ENCODE peak calls at places on chromosomes 5 and 9, in eight cellular contexts. S, H, A, K, I, P, E and J are unnamed samples.
A peak's percentile ranks its signal among the peaks of the same experiment; 100 is the strongest.

GRCh38 chr9:123235448-123235847 is 32.9 kb downstream of the STRBP start:
- DNase-seq in S (no peak), H (no peak), A (no peak), K (no peak), I (peak; percentile 51), P (no peak), E (no peak), J (no peak)

GRCh38 chr5:149839761-149840160 is 104.8 kb downstream of the PDE6A start:
- DNase-seq in S (no peak), H (peak; percentile 16), A (no peak), K (peak; percentile 56), I (no peak), P (no peak), E (no peak), J (no peak)

GRCh38 chr9:134474656-134475050 is 148.4 kb downstream of the RXRA start:
- DNase-seq in S (no peak), H (no peak), A (no peak), K (no peak), I (no peak), P (no peak), E (no peak), J (no peak)

GRCh38 chr9:130246126-130246525 is 19.4 kb upstream of the HMCN2 start:
- DNase-seq in S (no peak), H (no peak), A (no peak), K (no peak), I (no peak), P (no peak), E (no peak), J (no peak)

GRCh38 chr9:120043448-120043847 is 536.5 kb downstream of the CDK5RAP2 start:
- DNase-seq in S (no peak), H (peak; percentile 11), A (no peak), K (no peak), I (no peak), P (no peak), E (no peak), J (no peak)

GRCh38 chr9:68552700-68553099 is 12.0 kb upstream of the TMEM252 start:
- DNase-seq in S (no peak), H (peak; percentile 16), A (peak; percentile 7), K (no peak), I (no peak), P (no peak), E (no peak), J (no peak)

GRCh38 chr5:78610163-78610583 is 38.4 kb downstream of the LHFPL2 start:
- DNase-seq in S (no peak), H (no peak), A (no peak), K (no peak), I (no peak), P (no peak), E (no peak), J (no peak)

GRCh38 chr9:113969343-113969742 is 93.2 kb downstream of the ZNF618 start:
- DNase-seq in S (no peak), H (no peak), A (no peak), K (no peak), I (no peak), P (no peak), E (no peak), J (no peak)

GRCh38 chr9:114235113-114235589 is 79.8 kb downstream of the COL27A1 start:
- DNase-seq in S (peak; percentile 50), H (no peak), A (no peak), K (no peak), I (no peak), P (no peak), E (no peak), J (no peak)

GRCh38 chr9:36187414-36187813 is 3.3 kb upstream of the CLTA start:
- DNase-seq in S (no peak), H (peak; percentile 62), A (peak; percentile 31), K (no peak), I (no peak), P (no peak), E (peak; percentile 79), J (no peak)

GRCh38 chr5:91281409-91281808 is 101.7 kb downstream of the ARRDC3 start:
- DNase-seq in S (no peak), H (peak; percentile 77), A (no peak), K (no peak), I (no peak), P (no peak), E (no peak), J (no peak)

GRCh38 chr9:119398350-119398749 is 29.1 kb upstream of the BRINP1 start:
- DNase-seq in S (no peak), H (no peak), A (no peak), K (no peak), I (no peak), P (no peak), E (no peak), J (no peak)

GRCh38 chr9:75889977-75890540 is 414 bp upstream of the PCSK5 start:
- DNase-seq in S (peak; percentile 46), H (peak; percentile 64), A (peak; percentile 37), K (no peak), I (no peak), P (no peak), E (no peak), J (peak; percentile 15)

GRCh38 chr9:23769307-23769935 is 56.6 kb downstream of the ELAVL2 start:
- DNase-seq in S (no peak), H (peak; percentile 99), A (no peak), K (no peak), I (no peak), P (no peak), E (no peak), J (no peak)

GRCh38 chr5:176677209-176677931 is 30.1 kb downstream of the TSPAN17 start:
- DNase-seq in S (no peak), H (no peak), A (no peak), K (no peak), I (peak; percentile 62), P (no peak), E (no peak), J (no peak)

GRCh38 chr5:141559481-141559880 is 59.3 kb downstream of the DIAPH1 start:
- DNase-seq in S (no peak), H (peak; percentile 95), A (no peak), K (no peak), I (no peak), P (no peak), E (no peak), J (no peak)

GRCh38 chr5:149841844-149842793 is 102.5 kb downstream of the PDE6A start:
- DNase-seq in S (no peak), H (no peak), A (no peak), K (peak; percentile 37), I (no peak), P (no peak), E (no peak), J (no peak)

GRCh38 chr9:76996700-76997099 is 22.8 kb upstream of the FOXB2 start:
- DNase-seq in S (no peak), H (no peak), A (no peak), K (no peak), I (peak; percentile 12), P (peak; percentile 75), E (peak; percentile 44), J (peak; percentile 65)

GRCh38 chr9:25691786-25692185 is 13.5 kb upstream of the TUSC1 start:
- DNase-seq in S (no peak), H (no peak), A (no peak), K (no peak), I (no peak), P (no peak), E (no peak), J (no peak)

GRCh38 chr5:37926732-37927131 is 86.9 kb upstream of the GDNF start:
- DNase-seq in S (no peak), H (peak; percentile 74), A (no peak), K (no peak), I (no peak), P (no peak), E (no peak), J (no peak)

GRCh38 chr9:80555782-80556325 is 984.1 kb downstream of the TLE4 start:
- DNase-seq in S (no peak), H (peak; percentile 37), A (no peak), K (no peak), I (no peak), P (no peak), E (no peak), J (no peak)
- TF ChIP-seq CTCF in S (no peak), H (no peak), A (no peak), K (no peak), I (no peak), P (no peak), E (no peak), J (no peak)

GRCh38 chr5:147415663-147416062 is 94.2 kb downstream of the DPYSL3 start:
- DNase-seq in S (no peak), H (no peak), A (no peak), K (no peak), I (no peak), P (no peak), E (no peak), J (no peak)

GRCh38 chr5:147417133-147417813 is 92.6 kb downstream of the DPYSL3 start:
- DNase-seq in S (peak; percentile 51), H (peak; percentile 35), A (no peak), K (no peak), I (no peak), P (no peak), E (no peak), J (no peak)

GRCh38 chr5:147413266-147413665 is 96.6 kb downstream of the DPYSL3 start:
- DNase-seq in S (no peak), H (no peak), A (no peak), K (no peak), I (no peak), P (no peak), E (no peak), J (no peak)

DNA sequence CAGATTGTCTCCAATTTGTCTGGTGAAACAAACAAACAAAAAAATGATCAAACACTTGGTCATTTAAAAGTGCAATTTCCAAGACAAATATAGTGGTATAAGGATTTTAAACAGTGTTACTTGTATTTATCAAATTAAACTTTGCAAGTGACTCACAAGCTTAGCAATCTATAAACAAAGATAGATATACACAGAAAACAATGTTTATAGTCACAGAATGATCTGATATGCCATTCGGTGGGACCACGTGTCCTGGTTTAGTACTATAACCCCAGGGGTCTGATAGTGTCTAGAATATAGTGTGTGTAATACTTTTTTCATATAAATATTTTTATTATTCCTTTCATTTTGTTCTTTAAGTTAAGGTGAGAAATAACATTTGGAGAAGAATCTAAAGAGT is 91.3 kb downstream of the DPYSL3 start:
- DNase-seq in S (no peak), H (no peak), A (no peak), K (no peak), I (no peak), P (no peak), E (no peak), J (no peak)
- TF ChIP-seq CTCF in S (no peak), H (no peak), A (no peak), K (no peak), I (no peak), P (no peak), E (no peak), J (no peak)

GRCh38 chr9:137501457-137501856 is 42.3 kb upstream of the NSMF start:
- DNase-seq in S (no peak), H (no peak), A (no peak), K (no peak), I (no peak), P (no peak), E (no peak), J (no peak)
- TF ChIP-seq CTCF in S (no peak), H (no peak), A (no peak), K (no peak), I (no peak), P (no peak), E (no peak), J (no peak)

GRCh38 chr9:2228132-2228531 is 213.0 kb downstream of the SMARCA2 start:
- DNase-seq in S (peak; percentile 39), H (no peak), A (no peak), K (no peak), I (no peak), P (peak; percentile 68), E (peak; percentile 41), J (peak; percentile 17)
- TF ChIP-seq CTCF in S (no peak), H (peak; percentile 40), A (peak; percentile 45), K (no peak), I (peak; percentile 33), P (peak; percentile 70), E (peak; percentile 31), J (no peak)

GRCh38 chr5:168365581-168366081 is 74.2 kb downstream of the WWC1 start:
- DNase-seq in S (no peak), H (peak; percentile 85), A (no peak), K (no peak), I (peak; percentile 28), P (no peak), E (no peak), J (peak; percentile 11)
- TF ChIP-seq CTCF in S (no peak), H (peak; percentile 81), A (no peak), K (no peak), I (peak; percentile 60), P (peak; percentile 14), E (no peak), J (no peak)